ENCODE peak calls at places on chromosomes 16 and 17, in eight cellular contexts. E, I, B, S, G, L, Q and F are unnamed samples.

GRCh38 chr17:48439875-48440505 is 10.0 kb upstream of the SKAP1 start:
- DNase-seq in L (no peak), G (no peak), E (peak), Q (no peak), I (no peak), B (no peak), S (peak), F (peak)

GRCh38 chr16:25177831-25178688 is 38.7 kb upstream of the AQP8 start:
- DNase-seq in S (no peak), Q (no peak), E (peak), I (no peak), G (no peak), B (no peak), L (no peak), F (no peak)

GRCh38 chr17:46059457-46059856 is 60.4 kb downstream of the STH start:
- DNase-seq in I (no peak), G (no peak), B (no peak), E (peak), Q (no peak), L (no peak), S (no peak), F (no peak)

GRCh38 chr17:49021095-49021767 is 24.0 kb downstream of the IGF2BP1 start:
- DNase-seq in G (no peak), E (no peak), L (no peak), S (no peak), I (no peak), B (no peak), Q (no peak), F (no peak)

GRCh38 chr17:74433421-74434121 is 1.7 kb downstream of the GPRC5C start:
- DNase-seq in I (no peak), L (no peak), G (no peak), S (peak), B (no peak), Q (no peak), E (no peak), F (no peak)

GRCh38 chr17:79438045-79438444 is 172.8 kb downstream of the RBFOX3 start:
- DNase-seq in E (no peak), L (no peak), B (no peak), I (no peak), G (no peak), Q (no peak), S (no peak), F (no peak)

GRCh38 chr16:21145738-21146137 is 4.9 kb downstream of the DNAH3 start:
- DNase-seq in G (no peak), B (no peak), I (no peak), L (no peak), E (no peak), Q (no peak), S (no peak), F (no peak)

GRCh38 chr16:86074651-86075487 is 175.9 kb downstream of the IRF8 start:
- DNase-seq in L (no peak), I (peak), S (no peak), E (no peak), B (peak), G (no peak), Q (no peak), F (no peak)

GRCh38 chr16:79885320-79885719 is 284.8 kb upstream of the MAF start:
- DNase-seq in G (no peak), Q (no peak), S (no peak), B (no peak), L (no peak), I (no peak), E (no peak), F (no peak)

GRCh38 chr16:6484931-6485330 is 847.7 kb upstream of the RBFOX1 start:
- DNase-seq in S (no peak), E (no peak), I (no peak), L (no peak), G (no peak), Q (no peak), B (no peak), F (no peak)

GRCh38 chr16:86597880-86598606 is 19.7 kb downstream of the FOXL1 start:
- DNase-seq in G (peak), B (no peak), I (peak), S (no peak), Q (no peak), E (no peak), L (no peak), F (no peak)

GRCh38 chr16:12462690-12463646 is 340.7 kb downstream of the CPPED1 start:
- DNase-seq in L (no peak), G (peak), I (no peak), S (no peak), B (no peak), Q (no peak), E (no peak), F (no peak)

GRCh38 chr16:88593489-88593888 is 23.3 kb downstream of the ZC3H18 start:
- DNase-seq in E (no peak), L (no peak), G (no peak), B (no peak), S (no peak), I (no peak), Q (no peak), F (no peak)

GRCh38 chr17:73765824-73766563 is 121.7 kb upstream of the SDK2 start:
- DNase-seq in E (no peak), S (no peak), L (no peak), Q (no peak), B (no peak), G (no peak), I (no peak), F (no peak)

GRCh38 chr17:34226011-34226410 is 29.1 kb upstream of the CCL2 start:
- DNase-seq in S (no peak), Q (no peak), E (no peak), G (no peak), L (no peak), B (no peak), I (no peak), F (no peak)

GRCh38 chr17:66898536-66898935 is 63.6 kb downstream of the CACNG5 start:
- DNase-seq in E (no peak), G (no peak), L (no peak), S (no peak), B (no peak), Q (no peak), I (no peak), F (no peak)

GRCh38 chr17:34416116-34416515 is 53.1 kb upstream of the CCL1 start:
- DNase-seq in G (no peak), B (no peak), Q (no peak), I (no peak), L (no peak), S (no peak), E (no peak), F (no peak)

GRCh38 chr17:4230142-4230541 is 33.6 kb downstream of the ANKFY1 start:
- DNase-seq in E (peak), L (no peak), B (peak), G (peak), Q (peak), S (no peak), I (no peak), F (no peak)

GRCh38 chr17:17205368-17206148 is 575 bp downstream of the PLD6 start:
- DNase-seq in I (peak), L (peak), Q (no peak), S (peak), E (peak), G (peak), B (peak), F (peak)

GRCh38 chr17:38898812-38899348 is 26.5 kb upstream of the LASP1NB start:
- DNase-seq in B (no peak), G (no peak), L (peak), E (no peak), Q (no peak), S (peak), I (no peak), F (peak)

GRCh38 chr17:81735181-81736102 is 23.4 kb downstream of the SLC25A10 start:
- DNase-seq in E (peak), Q (no peak), S (peak), I (peak), G (no peak), B (peak), L (peak), F (no peak)

GRCh38 chr17:61423967-61424649 is 24.5 kb downstream of the TBX2 start:
- DNase-seq in Q (no peak), I (no peak), B (no peak), L (no peak), E (no peak), S (no peak), G (no peak), F (no peak)

GRCh38 chr17:7308625-7309433 is 1.4 kb downstream of the EIF5A start:
- DNase-seq in S (peak), G (peak), E (peak), B (peak), L (peak), I (no peak), Q (no peak), F (peak)

GRCh38 chr17:10757658-10758057 is 27.8 kb upstream of the TMEM220 start:
- DNase-seq in Q (no peak), G (no peak), E (no peak), S (no peak), L (no peak), B (peak), I (no peak), F (no peak)

GRCh38 chr17:4840893-4841242 is 7.7 kb downstream of the MINK1 start:
- DNase-seq in S (no peak), L (no peak), E (no peak), G (no peak), I (no peak), B (no peak), Q (no peak), F (no peak)

GRCh38 chr16:50741225-50741807 is 570 bp upstream of the CYLD start:
- DNase-seq in I (no peak), G (no peak), Q (no peak), E (peak), B (no peak), L (no peak), S (no peak), F (no peak)

GRCh38 chr17:4518901-4519300 is 20.2 kb downstream of the SPNS2 start:
- DNase-seq in I (no peak), B (peak), Q (no peak), L (no peak), E (no peak), S (no peak), G (no peak), F (no peak)

GRCh38 chr17:61645898-61646297 is 54.9 kb upstream of the NACA2 start:
- DNase-seq in Q (no peak), I (no peak), S (no peak), L (no peak), G (no peak), B (no peak), E (no peak), F (no peak)

GRCh38 chr17:34883106-34884000 is 77.9 kb downstream of the CCT6B start:
- DNase-seq in B (no peak), I (no peak), L (no peak), S (no peak), G (peak), Q (no peak), E (no peak), F (no peak)

GRCh38 chr16:10368984-10369551 is 16.8 kb upstream of the ATF7IP2 start:
- DNase-seq in E (no peak), Q (no peak), B (no peak), I (no peak), S (no peak), G (peak), L (no peak), F (no peak)

GRCh38 chr17:72117748-72118587 is 2.9 kb upstream of the SOX9 start:
- DNase-seq in E (no peak), G (no peak), L (no peak), I (no peak), B (no peak), S (no peak), Q (no peak), F (no peak)

GRCh38 chr17:72117470-72117747 is 3.4 kb upstream of the SOX9 start:
- DNase-seq in S (no peak), E (no peak), G (no peak), Q (no peak), B (no peak), L (no peak), I (no peak), F (no peak)

GRCh38 chr17:72119963-72120877 is 600 bp upstream of the SOX9 start:
- DNase-seq in B (peak), E (peak), Q (no peak), S (peak), L (no peak), G (peak), I (no peak), F (no peak)

GRCh38 chr17:72119280-72119962 is 1.4 kb upstream of the SOX9 start:
- DNase-seq in S (no peak), L (no peak), Q (no peak), I (no peak), G (no peak), B (no peak), E (no peak), F (no peak)

GRCh38 chr17:72118588-72119279 is 2.1 kb upstream of the SOX9 start:
- DNase-seq in S (peak), L (peak), G (peak), Q (no peak), I (no peak), B (peak), E (peak), F (no peak)
- H3K27ac ChIP-seq in S (no peak), L (no peak), G (no peak), Q (no peak), I (no peak), B (no peak), E (no peak), F (no peak)

GRCh38 chr16:69187891-69188451 is 1.0 kb downstream of the SNTB2 start:
- DNase-seq in Q (no peak), S (peak), G (peak), I (no peak), E (no peak), B (peak), L (no peak), F (peak)
- H3K27ac ChIP-seq in Q (peak), S (peak), G (peak), I (peak), E (peak), B (peak), L (peak), F (no peak)

GRCh38 chr17:58577696-58578095 is 63.3 kb upstream of the MTMR4 start:
- DNase-seq in E (peak), L (no peak), B (no peak), I (no peak), S (peak), G (peak), Q (no peak), F (peak)
- H3K27ac ChIP-seq in E (no peak), L (no peak), B (no peak), I (no peak), S (no peak), G (no peak), Q (no peak), F (no peak)

DNA sequence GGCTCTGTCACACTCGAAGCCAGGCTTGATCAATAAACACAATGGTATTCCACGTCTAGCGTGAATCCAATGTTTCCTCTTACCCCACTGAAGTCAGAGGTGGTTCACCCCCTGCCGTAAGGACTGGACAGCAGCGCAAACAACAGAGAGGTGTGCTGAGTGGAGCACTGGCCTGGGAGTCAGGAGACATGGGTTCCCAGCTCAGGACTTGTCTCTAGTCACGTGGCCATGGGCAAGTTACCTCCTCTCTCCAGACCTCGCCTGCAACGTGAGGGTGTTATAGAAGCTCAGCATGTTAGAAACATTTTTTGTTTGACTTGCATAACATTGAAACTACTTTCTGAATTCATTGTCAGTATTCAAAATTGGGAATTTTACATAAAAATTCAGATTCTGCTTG is 8.9 kb upstream of the CPNE2 start:
- DNase-seq in S (no peak), B (no peak), I (no peak), L (no peak), G (no peak), E (no peak), Q (no peak), F (no peak)
- H3K27ac ChIP-seq in S (no peak), B (no peak), I (no peak), L (no peak), G (no peak), E (no peak), Q (no peak), F (peak)

GRCh38 chr16:2770057-2770780 is 6.9 kb downstream of the ELOB start:
- DNase-seq in B (no peak), L (no peak), E (no peak), Q (no peak), S (no peak), G (no peak), I (peak), F (no peak)

GRCh38 chr16:2773188-2773968 is 3.7 kb downstream of the ELOB start:
- DNase-seq in B (no peak), S (no peak), G (no peak), Q (no peak), I (peak), E (no peak), L (no peak), F (no peak)

GRCh38 chr16:2770781-2771111 is 6.3 kb downstream of the ELOB start:
- DNase-seq in I (no peak), L (no peak), B (no peak), S (no peak), G (no peak), E (no peak), Q (no peak), F (no peak)

GRCh38 chr16:2769675-2770056 is 7.4 kb downstream of the ELOB start:
- DNase-seq in Q (no peak), L (no peak), I (peak), B (no peak), S (peak), E (no peak), G (no peak), F (no peak)

DNA sequence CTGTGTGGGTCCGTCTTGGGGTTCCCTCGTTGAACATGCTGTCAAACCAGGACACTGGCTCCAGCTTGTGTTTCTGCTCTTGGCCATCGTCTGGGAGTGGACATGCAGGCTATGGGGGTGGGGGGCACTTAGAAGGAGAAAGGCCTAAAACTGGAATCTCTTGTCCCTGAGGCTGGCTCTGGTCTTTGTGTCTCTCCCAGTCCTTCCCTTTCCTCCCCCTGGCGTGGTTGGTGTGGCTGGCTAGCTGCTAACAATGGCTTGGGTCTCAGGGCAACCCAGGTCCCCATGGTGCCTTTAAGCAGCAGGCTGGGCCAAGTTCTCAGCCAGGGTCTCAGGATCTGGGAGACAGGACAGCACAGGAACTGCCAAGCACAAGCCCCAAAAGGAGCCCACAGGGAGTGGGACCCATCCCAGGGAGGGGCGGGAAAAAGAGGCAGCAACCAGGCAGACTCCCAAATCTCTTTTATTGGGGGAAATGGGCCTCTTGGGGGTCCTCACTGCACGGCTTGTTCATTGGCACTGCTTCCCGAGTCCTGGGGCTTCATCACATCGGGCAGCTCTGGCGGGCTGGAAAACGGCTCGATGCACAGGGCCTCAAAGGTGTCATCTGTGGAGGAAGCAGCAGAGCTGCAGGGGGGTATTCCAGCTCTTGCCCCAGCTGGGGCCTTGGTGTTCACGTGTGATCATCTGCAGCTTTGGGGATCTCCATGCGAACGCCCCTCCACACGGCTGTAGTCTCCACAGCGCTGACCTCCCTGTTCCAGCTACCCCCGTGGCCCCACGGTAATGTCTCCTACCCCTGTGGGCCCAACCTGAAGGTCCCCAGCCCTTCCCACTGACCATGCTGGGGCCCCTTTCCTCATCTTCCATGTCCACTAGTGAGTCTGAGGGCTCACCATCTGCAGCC is 5.3 kb downstream of the ELOB start:
- DNase-seq in S (no peak), L (no peak), Q (no peak), B (no peak), G (no peak), E (no peak), I (peak), F (no peak)
- H3K27ac ChIP-seq in S (no peak), L (no peak), Q (no peak), B (no peak), G (peak), E (peak), I (no peak), F (no peak)

DNA sequence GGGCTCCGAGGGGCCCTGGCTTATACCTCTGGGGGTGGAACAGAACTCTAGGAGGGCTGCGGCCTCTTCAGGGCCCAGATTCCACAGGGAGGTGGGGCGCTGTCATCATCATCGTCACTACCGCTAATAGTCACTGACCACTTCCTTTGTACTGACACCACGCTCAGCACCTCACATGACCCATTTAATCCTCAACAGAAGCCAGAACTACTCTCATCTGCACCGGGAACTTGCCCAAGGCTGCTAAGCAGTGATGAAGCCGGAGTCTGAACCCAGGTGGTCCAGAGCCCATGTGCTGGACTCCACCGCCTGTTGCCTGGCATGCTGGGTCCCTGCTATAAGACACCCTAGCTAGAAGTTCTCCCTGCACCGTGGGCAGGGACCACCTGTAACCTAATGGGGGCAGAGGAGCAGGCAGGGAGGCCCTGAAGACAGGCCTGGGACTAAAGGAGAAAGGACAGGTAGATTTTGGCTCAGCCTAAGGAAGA is 12.0 kb downstream of the UNC13D start:
- DNase-seq in I (no peak), Q (no peak), L (no peak), S (peak), E (peak), G (no peak), B (peak), F (no peak)
- H3K27ac ChIP-seq in I (no peak), Q (peak), L (peak), S (peak), E (peak), G (no peak), B (peak), F (peak)